ENCODE peak calls at places on chromosomes 5 and 9, in seven cellular contexts. Q is NCI-H82, Z is substantia nigra, U is SK-N-SH, S is kidney epithelial cell, O is posterior cingulate gyrus, I is endothelial cell. M is an unnamed sample.

GRCh38 chr5:178688551-178688950 is 41.9 kb downstream of the ZNF354A start:
- DNase-seq in O (no peak), I (no peak), Z (no peak), S (no peak), Q (no peak), U (no peak), M (no peak)

GRCh38 chr9:126411225-126411947 is 84.8 kb downstream of the MVB12B start:
- DNase-seq in O (no peak), S (peak), I (no peak), Z (no peak), U (no peak), Q (no peak), M (no peak)

GRCh38 chr9:88782931-88783451 is 208.3 kb upstream of the S1PR3 start:
- DNase-seq in U (no peak), O (no peak), I (no peak), Z (no peak), S (peak), Q (no peak), M (no peak)

GRCh38 chr9:764105-764524 is 77.4 kb upstream of the DMRT1 start:
- DNase-seq in Z (peak), S (no peak), U (peak), I (peak), Q (peak), O (no peak), M (peak)

GRCh38 chr5:130222638-130223037 is 318.4 kb downstream of the CHSY3 start:
- DNase-seq in O (no peak), S (no peak), Z (no peak), I (no peak), Q (no peak), U (no peak), M (no peak)

GRCh38 chr9:69590241-69590640 is 81.9 kb downstream of the APBA1 start:
- DNase-seq in I (no peak), U (no peak), O (peak), S (no peak), Q (peak), Z (peak), M (no peak)

GRCh38 chr9:5910413-5911057 is 19.8 kb downstream of the MLANA start:
- DNase-seq in I (no peak), U (no peak), O (no peak), Q (no peak), S (no peak), Z (no peak), M (no peak)

GRCh38 chr5:81898403-81898802 is 73.4 kb upstream of the ATG10 start:
- DNase-seq in U (no peak), Q (no peak), O (no peak), I (no peak), S (no peak), Z (no peak), M (no peak)

GRCh38 chr9:127291379-127291778 is 26.8 kb downstream of the GARNL3 start:
- DNase-seq in O (no peak), I (no peak), U (no peak), Z (no peak), S (no peak), Q (no peak), M (no peak)

GRCh38 chr5:79858097-79858723 is 132.9 kb downstream of the MTX3 start:
- DNase-seq in Q (peak), I (peak), U (peak), S (peak), Z (peak), O (peak), M (peak)

GRCh38 chr9:93156475-93157008 is 22.5 kb upstream of the NINJ1 start:
- DNase-seq in U (no peak), I (no peak), O (no peak), S (no peak), Q (no peak), Z (no peak), M (no peak)

GRCh38 chr5:54272746-54273145 is 37.6 kb downstream of the ARL15 start:
- DNase-seq in S (no peak), U (no peak), O (no peak), Z (no peak), I (no peak), Q (no peak), M (no peak)

GRCh38 chr5:137220523-137220927 is 278.6 kb downstream of the SPOCK1 start:
- DNase-seq in U (peak), Q (peak), I (peak), S (peak), O (no peak), Z (no peak), M (peak)

GRCh38 chr5:57176350-57176857 is 2.5 kb downstream of the GPBP1 start:
- DNase-seq in S (peak), Z (no peak), Q (no peak), U (no peak), O (no peak), I (no peak), M (no peak)

GRCh38 chr9:132631280-132631679 is 38.5 kb downstream of the DDX31 start:
- DNase-seq in I (no peak), S (peak), O (no peak), Z (no peak), Q (no peak), U (no peak), M (no peak)

GRCh38 chr9:95510610-95511231 is 6.0 kb downstream of the PTCH1 start:
- DNase-seq in Z (peak), S (peak), O (peak), U (peak), Q (peak), I (peak), M (peak)

GRCh38 chr9:12884736-12885395 is 110.0 kb downstream of the LURAP1L start:
- DNase-seq in U (peak), Z (no peak), I (no peak), O (no peak), Q (peak), S (peak), M (no peak)